ENCODE peak calls at places on chromosomes 4 and X, in five cellular contexts. Y is substantia nigra, A is GM19239, G is fibroblast of mammary gland, J is NCI-H1694 treated with DMSO at 0.1 percent for 48 hours. T is an unnamed sample.

GRCh38 chrX:119802546-119802945 is 11.1 kb upstream of the RPL39 start:
- DNase-seq in Y (no peak), A (no peak), G (no peak), J (no peak), T (no peak)

GRCh38 chr4:31807036-31807435 is 1086.9 kb downstream of the PCDH7 start:
- DNase-seq in Y (no peak), A (no peak), G (peak), J (no peak), T (no peak)

GRCh38 chr4:24042094-24042493 is 152.2 kb upstream of the PPARGC1A start:
- DNase-seq in Y (no peak), A (no peak), G (peak), J (no peak), T (no peak)

GRCh38 chr4:2462218-2462991 is 6.5 kb upstream of the RNF4 start:
- DNase-seq in Y (peak), A (peak), G (peak), J (peak), T (peak)

GRCh38 chr4:180828455-180829018 is 1414.7 kb upstream of the TENM3 start:
- DNase-seq in Y (peak), A (no peak), G (peak), J (peak), T (peak)

GRCh38 chrX:131827935-131828334 is 195.2 kb upstream of the STK26 start:
- DNase-seq in Y (no peak), A (no peak), G (no peak), J (peak), T (peak)

GRCh38 chr4:83010522-83011318 is at the start of gene LIN54:
- DNase-seq in Y (peak), A (peak), G (peak), J (peak), T (peak)

GRCh38 chrX:54920610-54921426 is at the start of gene TRO:
- DNase-seq in Y (no peak), A (no peak), G (no peak), J (peak), T (no peak)

GRCh38 chrX:15512401-15512965 is 11.9 kb downstream of the BMX start:
- DNase-seq in Y (no peak), A (no peak), G (no peak), J (no peak), T (no peak)

GRCh38 chr4:72418458-72418857 is 150.6 kb downstream of the ADAMTS3 start:
- DNase-seq in Y (no peak), A (no peak), G (peak), J (peak), T (peak)

GRCh38 chr4:99362768-99363167 is 10.2 kb upstream of the ADH1C start:
- DNase-seq in Y (no peak), A (no peak), G (no peak), J (no peak), T (no peak)

GRCh38 chrX:129041319-129041718 is 482.0 kb downstream of the SMARCA1 start:
- DNase-seq in Y (no peak), A (no peak), G (no peak), J (no peak), T (no peak)

GRCh38 chrX:138711399-138712347 is at the start of gene FGF13:
- DNase-seq in Y (no peak), A (no peak), G (peak), J (peak), T (peak)

GRCh38 chrX:3066555-3066954 is 25.3 kb downstream of the ARSF start:
- DNase-seq in Y (no peak), A (no peak), G (no peak), J (peak), T (peak)

GRCh38 chr4:163042306-163042705 is 124.4 kb downstream of the NAF1 start:
- DNase-seq in Y (no peak), A (no peak), G (no peak), J (no peak), T (no peak)

GRCh38 chr4:139735381-139736256 is 70.0 kb downstream of the MGST2 start:
- DNase-seq in Y (peak), A (no peak), G (peak), J (no peak), T (peak)

GRCh38 chr4:101464596-101464995 is 117.3 kb upstream of the PPP3CA start:
- DNase-seq in Y (no peak), A (no peak), G (no peak), J (no peak), T (no peak)

GRCh38 chrX:94831364-94831763 is 1157.4 kb downstream of the FAM133A start:
- DNase-seq in Y (no peak), A (no peak), G (peak), J (peak), T (no peak)

GRCh38 chr4:76892601-76893000 is 5.3 kb downstream of the SOWAHB start:
- DNase-seq in Y (no peak), A (no peak), G (no peak), J (no peak), T (no peak)

GRCh38 chr4:75820676-75821075 is 81.6 kb downstream of the PPEF2 start:
- DNase-seq in Y (no peak), A (no peak), G (no peak), J (no peak), T (no peak)

GRCh38 chr4:124325676-124326075 is 386.9 kb downstream of the ANKRD50 start:
- DNase-seq in Y (no peak), A (no peak), G (no peak), J (no peak), T (no peak)

GRCh38 chr4:80201326-80202151 is 4.2 kb downstream of the PRDM8 start:
- DNase-seq in Y (peak), A (peak), G (peak), J (no peak), T (no peak)

GRCh38 chr4:22389240-22389871 is 126.5 kb downstream of the ADGRA3 start:
- DNase-seq in Y (peak), A (peak), G (peak), J (peak), T (peak)

GRCh38 chr4:140256335-140256734 is 102.4 kb upstream of the MAML3 start:
- DNase-seq in Y (no peak), A (no peak), G (peak), J (no peak), T (no peak)

GRCh38 chrX:109856974-109857373 is 123.9 kb upstream of the ACSL4 start:
- DNase-seq in Y (no peak), A (no peak), G (peak), J (peak), T (peak)

GRCh38 chr4:149296503-149296902 is 519.1 kb downstream of the IQCM start:
- DNase-seq in Y (no peak), A (no peak), G (no peak), J (no peak), T (no peak)

T was measured in globus pallidus.